ENCODE peak calls at places on chromosomes 12 and 14, in ten cellular contexts. H is HAP-1; N is upper lobe of right lung; Z is foreskin fibroblast; R is C1 segment of cervical spinal cord; C is activated CD4-positive, alpha-beta T cell treated with anti-CD3 and anti-CD28 coated beads, Interleukin-2, amount 10 ng/mL, durations not matched to agents 7 days and 5 days; Y is activated gamma-delta T cell treated with Interleukin-2 at 50 U/mL for 16 hours; L is H9; U is stimulated activated naive CD4-positive, alpha-beta T cell; P is heart left ventricle. E is an unnamed sample.

GRCh38 chr12:39070775-39071174 is 165.4 kb upstream of the CPNE8 start:
- DNase-seq in H (no peak), N (no peak), Z (no peak), R (no peak), C (no peak), Y (no peak), L (no peak), U (no peak), P (no peak), E (no peak)

GRCh38 chr12:59444932-59445331 is 150.9 kb upstream of the SLC16A7 start:
- DNase-seq in H (no peak), N (no peak), Z (peak; percentile 67), R (no peak), C (peak; percentile 15), Y (peak; percentile 4), L (no peak), U (peak; percentile 28), P (no peak), E (no peak)

GRCh38 chr14:103880334-103880985 is 33.1 kb upstream of the PPP1R13B start:
- DNase-seq in H (no peak), N (peak; percentile 92), Z (peak; percentile 86), R (peak; percentile 36), C (no peak), Y (peak; percentile 44), L (no peak), U (peak; percentile 38), P (peak; percentile 70), E (no peak)

GRCh38 chr12:108119126-108119973 is 9.7 kb upstream of the WSCD2 start:
- DNase-seq in H (no peak), N (no peak), Z (no peak), R (no peak), C (peak; percentile 20), Y (no peak), L (no peak), U (no peak), P (peak; percentile 9), E (no peak)

GRCh38 chr14:72781476-72782181 is 112.3 kb downstream of the DPF3 start:
- DNase-seq in H (no peak), N (no peak), Z (peak; percentile 80), R (no peak), C (no peak), Y (no peak), L (no peak), U (no peak), P (no peak), E (no peak)

GRCh38 chr12:47785036-47785886 is 12.2 kb downstream of the SLC48A1 start:
- DNase-seq in H (no peak), N (no peak), Z (no peak), R (no peak), C (no peak), Y (no peak), L (no peak), U (no peak), P (no peak), E (no peak)

GRCh38 chr12:21818627-21819026 is 44.1 kb upstream of the KCNJ8 start:
- DNase-seq in H (no peak), N (no peak), Z (peak; percentile 44), R (no peak), C (no peak), Y (no peak), L (no peak), U (no peak), P (no peak), E (no peak)

GRCh38 chr12:47164730-47165439 is 85.1 kb upstream of the AMIGO2 start:
- DNase-seq in H (no peak), N (no peak), Z (peak; percentile 74), R (no peak), C (no peak), Y (no peak), L (no peak), U (no peak), P (no peak), E (no peak)

GRCh38 chr12:117155278-117156060 is 34.8 kb downstream of the FBXO21 start:
- DNase-seq in H (peak; percentile 93), N (peak; percentile 85), Z (peak; percentile 35), R (peak; percentile 13), C (peak; percentile 69), Y (peak; percentile 51), L (peak; percentile 100), U (peak; percentile 57), P (peak; percentile 37), E (no peak)

GRCh38 chr12:40444174-40444573 is 219.4 kb downstream of the LRRK2 start:
- DNase-seq in H (no peak), N (no peak), Z (no peak), R (no peak), C (no peak), Y (no peak), L (no peak), U (no peak), P (no peak), E (no peak)

GRCh38 chr12:112018571-112019237 is 5.5 kb downstream of the ERP29 start:
- DNase-seq in H (no peak), N (no peak), Z (peak; percentile 89), R (no peak), C (no peak), Y (no peak), L (no peak), U (no peak), P (no peak), E (no peak)

GRCh38 chr12:57899010-57899662 is 42.2 kb upstream of the ATP23 start:
- DNase-seq in H (no peak), N (peak; percentile 74), Z (peak; percentile 72), R (peak; percentile 31), C (peak; percentile 67), Y (peak; percentile 65), L (no peak), U (peak; percentile 45), P (no peak), E (no peak)

GRCh38 chr12:67415473-67415872 is 146.3 kb downstream of the CAND1 start:
- DNase-seq in H (no peak), N (no peak), Z (peak; percentile 74), R (no peak), C (no peak), Y (no peak), L (peak; percentile 51), U (no peak), P (peak; percentile 26), E (no peak)

GRCh38 chr12:575948-576612 is 87.2 kb downstream of the NINJ2 start:
- DNase-seq in H (peak; percentile 89), N (peak; percentile 91), Z (peak; percentile 85), R (peak; percentile 84), C (peak; percentile 80), Y (peak; percentile 84), L (peak; percentile 89), U (peak; percentile 91), P (peak; percentile 77), E (no peak)

GRCh38 chr14:25837431-25837950 is 760.3 kb downstream of the NOVA1 start:
- DNase-seq in H (no peak), N (no peak), Z (no peak), R (no peak), C (no peak), Y (no peak), L (no peak), U (no peak), P (no peak), E (no peak)

GRCh38 chr12:101698782-101699347 is 1.4 kb downstream of the CHPT1 start:
- DNase-seq in H (peak; percentile 29), N (no peak), Z (peak; percentile 51), R (no peak), C (no peak), Y (no peak), L (no peak), U (no peak), P (no peak), E (no peak)

GRCh38 chr14:91405241-91405721 is 12.3 kb downstream of the CCDC88C start:
- DNase-seq in H (no peak), N (no peak), Z (no peak), R (no peak), C (peak; percentile 55), Y (peak; percentile 66), L (no peak), U (peak; percentile 90), P (no peak), E (no peak)

GRCh38 chr12:131943876-131944275 is 5.9 kb upstream of the EP400 start:
- DNase-seq in H (no peak), N (peak; percentile 8), Z (no peak), R (no peak), C (no peak), Y (no peak), L (peak; percentile 11), U (no peak), P (no peak), E (peak; percentile 38)

GRCh38 chr12:122866950-122867607 is 28.8 kb downstream of the VPS37B start:
- DNase-seq in H (no peak), N (peak; percentile 53), Z (no peak), R (no peak), C (no peak), Y (no peak), L (no peak), U (no peak), P (no peak), E (no peak)

GRCh38 chr12:130511285-130511684 is 173.6 kb downstream of the PIWIL1 start:
- DNase-seq in H (no peak), N (no peak), Z (no peak), R (no peak), C (no peak), Y (no peak), L (no peak), U (no peak), P (no peak), E (no peak)

GRCh38 chr12:68932123-68932700 is 759 bp downstream of the CPM start:
- DNase-seq in H (no peak), N (no peak), Z (no peak), R (no peak), C (no peak), Y (no peak), L (no peak), U (peak; percentile 31), P (no peak), E (no peak)

GRCh38 chr12:99381992-99382391 is 265.6 kb upstream of the GARIN6 start:
- DNase-seq in H (no peak), N (no peak), Z (no peak), R (no peak), C (no peak), Y (no peak), L (no peak), U (no peak), P (no peak), E (no peak)

GRCh38 chr12:65764325-65764724 is 60.0 kb upstream of the HMGA2 start:
- DNase-seq in H (no peak), N (no peak), Z (no peak), R (no peak), C (no peak), Y (no peak), L (no peak), U (no peak), P (no peak), E (no peak)